ENCODE peak calls at places on chromosomes 3 and 15, in seven cellular contexts. Q, A, J, I, U, M and O are unnamed samples.
A peak's percentile ranks its signal among the peaks of the same experiment; 100 is the strongest.

GRCh38 chr3:187744169-187745151 is 808 bp downstream of the BCL6 start:
- DNase-seq in I (peak; percentile 64), A (peak; percentile 68), Q (no peak), U (peak; percentile 90), J (peak; percentile 42), M (no peak), O (peak; percentile 62)

GRCh38 chr3:102570551-102570950 is 135.7 kb downstream of the ZPLD1 start:
- DNase-seq in J (no peak), M (no peak), Q (no peak), A (no peak), I (no peak), U (no peak), O (no peak)

GRCh38 chr3:38573606-38574005 is 75.9 kb downstream of the SCN5A start:
- DNase-seq in J (no peak), M (no peak), A (no peak), I (no peak), Q (no peak), U (no peak), O (no peak)

GRCh38 chr3:43621406-43621973 is 321 bp downstream of the ANO10 start:
- DNase-seq in Q (no peak), M (no peak), A (peak; percentile 75), J (no peak), U (no peak), I (peak; percentile 35), O (no peak)

GRCh38 chr3:5400959-5401358 is 213.5 kb downstream of the EDEM1 start:
- DNase-seq in Q (no peak), M (no peak), A (no peak), I (no peak), J (no peak), U (no peak), O (no peak)

GRCh38 chr3:190495796-190496195 is 18.1 kb upstream of the IL1RAP start:
- DNase-seq in U (no peak), I (no peak), A (no peak), Q (no peak), J (no peak), M (no peak), O (no peak)

GRCh38 chr3:171282041-171282440 is 178.2 kb downstream of the TNIK start:
- DNase-seq in A (no peak), U (no peak), I (no peak), M (no peak), Q (no peak), J (no peak), O (peak; percentile 94)

GRCh38 chr3:5264896-5265770 is 77.6 kb downstream of the EDEM1 start:
- DNase-seq in U (no peak), J (no peak), Q (no peak), A (no peak), I (no peak), M (no peak), O (peak; percentile 1)

GRCh38 chr15:63048115-63048985 is 5.8 kb downstream of the TPM1 start:
- DNase-seq in J (peak; percentile 85), A (peak; percentile 98), U (peak; percentile 99), M (peak; percentile 75), I (peak; percentile 93), Q (peak; percentile 97), O (peak; percentile 99)

GRCh38 chr15:52678468-52679231 is 538 bp downstream of the ATOSA start:
- DNase-seq in M (peak; percentile 36), Q (peak; percentile 87), A (peak; percentile 96), I (peak; percentile 80), U (peak; percentile 92), J (peak; percentile 41), O (peak; percentile 72)

GRCh38 chr15:57319919-57320542 is 56.3 kb upstream of the CGNL1 start:
- DNase-seq in J (no peak), I (no peak), A (no peak), Q (no peak), U (peak; percentile 74), M (no peak), O (no peak)

GRCh38 chr3:152359385-152360248 is 90.9 kb downstream of the MBNL1 start:
- DNase-seq in I (no peak), A (no peak), M (no peak), U (no peak), Q (no peak), J (peak; percentile 62), O (no peak)

GRCh38 chr15:42511010-42511396 is 15.6 kb downstream of the SNAP23 start:
- DNase-seq in M (no peak), Q (no peak), I (no peak), A (no peak), J (no peak), U (no peak), O (peak; percentile 83)

GRCh38 chr3:127951276-127951675 is 36.2 kb downstream of the KBTBD12 start:
- DNase-seq in M (no peak), A (no peak), I (no peak), Q (no peak), J (peak; percentile 39), U (no peak), O (peak; percentile 37)

GRCh38 chr3:175153595-175153994 is 294.5 kb downstream of the NAALADL2 start:
- DNase-seq in Q (no peak), U (no peak), A (no peak), I (no peak), J (no peak), M (no peak), O (no peak)

GRCh38 chr3:183493296-183494045 is 62.0 kb downstream of the KLHL6 start:
- DNase-seq in Q (no peak), M (no peak), I (no peak), J (no peak), U (no peak), A (no peak), O (no peak)

GRCh38 chr3:152664766-152665165 is 170.2 kb upstream of the P2RY1 start:
- DNase-seq in Q (no peak), U (no peak), M (no peak), I (no peak), J (no peak), A (no peak), O (no peak)

GRCh38 chr15:76107169-76107568 is 47.4 kb downstream of the TMEM266 start:
- DNase-seq in A (no peak), I (no peak), U (no peak), J (peak; percentile 23), Q (no peak), M (no peak), O (no peak)

GRCh38 chr15:67004142-67004541 is 61.3 kb upstream of the SMAD3 start:
- DNase-seq in Q (no peak), A (no peak), I (no peak), M (no peak), U (no peak), J (no peak), O (no peak)

GRCh38 chr3:169668957-169669681 is 5.6 kb upstream of the MECOM start:
- DNase-seq in M (peak; percentile 41), J (peak; percentile 86), U (peak; percentile 94), Q (peak; percentile 94), I (peak; percentile 80), A (peak; percentile 96), O (peak; percentile 68)

GRCh38 chr15:71562251-71562650 is 248.1 kb upstream of the NR2E3 start:
- DNase-seq in A (no peak), J (no peak), U (no peak), I (no peak), Q (no peak), M (no peak), O (no peak)

GRCh38 chr3:177894021-177894690 is 642.1 kb upstream of the KCNMB2 start:
- DNase-seq in A (no peak), I (no peak), J (peak; percentile 59), U (no peak), Q (no peak), M (no peak), O (no peak)

GRCh38 chr3:105752791-105753415 is 115.9 kb downstream of the CBLB start:
- DNase-seq in J (peak; percentile 38), A (no peak), I (peak; percentile 27), U (no peak), Q (no peak), M (no peak), O (peak; percentile 70)

GRCh38 chr3:73633916-73634344 is 9.2 kb upstream of the PDZRN3 start:
- DNase-seq in J (no peak), M (no peak), I (no peak), A (no peak), Q (no peak), U (no peak), O (no peak)

GRCh38 chr15:52098328-52098727 is 14.2 kb downstream of the BCL2L10 start:
- DNase-seq in I (no peak), J (no peak), U (no peak), M (no peak), A (no peak), Q (no peak), O (peak; percentile 63)

DNA sequence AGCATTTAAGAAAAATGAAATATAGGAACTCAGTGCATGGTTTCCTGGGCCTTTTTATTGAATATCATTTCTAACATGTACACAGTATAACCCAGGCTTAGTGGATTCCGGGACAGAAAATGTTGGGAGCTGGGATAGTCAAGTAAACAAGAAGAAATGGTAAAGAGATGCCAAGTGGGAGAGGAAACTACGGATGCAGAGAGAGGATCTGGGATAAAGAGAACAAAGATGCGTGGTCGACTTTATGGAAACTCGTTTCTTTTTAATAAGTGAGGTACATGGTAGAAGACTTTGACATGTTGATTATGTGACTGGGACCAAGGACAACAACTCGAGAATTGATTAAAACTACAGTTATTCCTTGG is 1.2 kb upstream of the GPR176 start:
- DNase-seq in Q (no peak), M (no peak), U (no peak), J (no peak), A (no peak), I (no peak), O (no peak)
- H3K4me3 ChIP-seq in Q (peak overlapping the region; percentile 75), M (peak overlapping the region; percentile 87), U (peak overlapping the region; percentile 61), J (peak overlapping the region; percentile 89), A (peak overlapping the region; percentile 65), I (peak overlapping the region; percentile 59), O (peak overlapping the region; percentile 79)

GRCh38 chr3:59968510-59968909 is 918.7 kb upstream of the CFAP20DC start:
- DNase-seq in M (no peak), Q (no peak), U (no peak), J (no peak), A (no peak), I (no peak), O (no peak)
- TF ChIP-seq CTCF in M (no peak), Q (no peak), U (no peak), J (peak; percentile 26), A (no peak), I (no peak), O (no peak)

DNA sequence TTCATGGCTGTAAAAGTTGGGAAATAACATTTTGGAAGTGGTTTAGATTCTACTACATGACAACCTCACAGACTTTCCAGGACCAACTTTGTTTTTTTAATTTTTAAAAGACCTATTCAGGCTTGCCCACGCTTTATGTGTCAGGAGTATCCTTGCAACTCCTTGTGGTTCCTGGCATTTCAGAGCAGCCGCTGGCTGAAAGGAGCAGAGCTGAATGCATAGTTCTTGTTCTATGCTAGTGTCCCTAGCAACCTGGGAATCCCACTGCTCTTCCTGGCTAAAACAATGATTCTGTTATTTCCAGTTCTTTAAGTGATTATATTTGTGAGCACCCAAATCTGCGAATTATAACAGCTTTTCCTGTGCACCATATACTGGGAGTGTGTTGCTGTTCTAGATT is 34.9 kb downstream of the CP start:
- DNase-seq in U (no peak), J (no peak), Q (no peak), A (no peak), I (no peak), M (no peak), O (no peak)
- H3K4me3 ChIP-seq in U (no peak overlapping the region), J (no peak overlapping the region), Q (no peak overlapping the region), A (no peak overlapping the region), I (no peak overlapping the region), M (no peak overlapping the region), O (no peak overlapping the region)

DNA sequence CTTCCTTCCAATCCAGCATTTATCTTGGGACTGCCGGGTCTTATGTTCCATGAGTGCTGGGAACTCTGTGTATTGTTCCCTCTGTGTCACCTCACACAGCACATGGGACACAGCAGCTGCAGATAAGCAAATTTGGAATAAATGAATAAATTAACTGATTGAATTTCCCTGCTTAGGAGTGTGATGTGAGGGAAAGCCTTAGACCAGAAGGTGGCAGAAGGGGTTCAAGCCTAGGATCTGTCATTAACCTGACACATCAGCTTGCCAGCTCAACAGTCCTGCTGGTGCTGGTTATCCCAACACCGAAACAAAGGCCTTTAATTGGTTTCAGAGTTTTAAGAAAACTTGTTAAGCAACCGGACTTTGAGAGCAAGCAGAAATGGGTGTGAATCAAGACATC is 114.4 kb downstream of the OXSM start:
- DNase-seq in I (no peak), M (no peak), A (no peak), J (no peak), U (no peak), Q (no peak), O (no peak)
- TF ChIP-seq CTCF in I (no peak), M (peak; percentile 31), A (no peak), J (peak; percentile 32), U (no peak), Q (no peak), O (no peak)